ENCODE peak calls at places on chromosome 13, in six cellular contexts. One of them, this sample, is unnamed.

GRCh38 chr13:30880756-30881155 is 25.3 kb upstream of the MEDAG start:
- DNase-seq in nephron progenitor cell: no peak
- DNase-seq in ascending aorta: no peak
- DNase-seq in heart right ventricle: no peak
- DNase-seq in esophagus muscularis mucosa: no peak
- DNase-seq in GM23338: no peak
- DNase-seq in this sample: no peak

GRCh38 chr13:26806891-26807290 is 46.3 kb upstream of the GPR12 start:
- DNase-seq in ascending aorta: no peak
- DNase-seq in GM23338: no peak
- DNase-seq in heart right ventricle: no peak
- DNase-seq in nephron progenitor cell: no peak
- DNase-seq in esophagus muscularis mucosa: no peak
- DNase-seq in this sample: no peak

GRCh38 chr13:33453911-33454310 is 168.4 kb upstream of the STARD13 start:
- DNase-seq in ascending aorta: no peak
- DNase-seq in nephron progenitor cell: no peak
- DNase-seq in GM23338: no peak
- DNase-seq in heart right ventricle: no peak
- DNase-seq in esophagus muscularis mucosa: no peak
- DNase-seq in this sample: no peak

GRCh38 chr13:78608705-78609463 is 5.5 kb upstream of the POU4F1 start:
- DNase-seq in esophagus muscularis mucosa: no peak
- DNase-seq in heart right ventricle: no peak
- DNase-seq in ascending aorta: no peak
- DNase-seq in GM23338: peak
- DNase-seq in nephron progenitor cell: no peak
- DNase-seq in this sample: no peak

GRCh38 chr13:110525328-110526319 is 35.9 kb downstream of the RAB20 start:
- DNase-seq in ascending aorta: no peak
- DNase-seq in GM23338: no peak
- DNase-seq in esophagus muscularis mucosa: no peak
- DNase-seq in heart right ventricle: peak
- DNase-seq in nephron progenitor cell: no peak
- DNase-seq in this sample: no peak

GRCh38 chr13:51804295-51805172 is 571 bp upstream of the DHRS12 start:
- DNase-seq in ascending aorta: no peak
- DNase-seq in heart right ventricle: peak
- DNase-seq in esophagus muscularis mucosa: no peak
- DNase-seq in nephron progenitor cell: no peak
- DNase-seq in GM23338: no peak
- DNase-seq in this sample: no peak

GRCh38 chr13:99331881-99332293 is 24.7 kb upstream of the GPR183 start:
- DNase-seq in esophagus muscularis mucosa: peak
- DNase-seq in ascending aorta: no peak
- DNase-seq in heart right ventricle: no peak
- DNase-seq in GM23338: no peak
- DNase-seq in nephron progenitor cell: no peak
- DNase-seq in this sample: no peak

GRCh38 chr13:73513751-73514150 is 454.9 kb downstream of the KLF5 start:
- DNase-seq in esophagus muscularis mucosa: no peak
- DNase-seq in heart right ventricle: no peak
- DNase-seq in nephron progenitor cell: no peak
- DNase-seq in ascending aorta: no peak
- DNase-seq in GM23338: no peak
- DNase-seq in this sample: no peak

GRCh38 chr13:92483894-92484293 is 742.7 kb upstream of the GPC6 start:
- DNase-seq in nephron progenitor cell: no peak
- DNase-seq in esophagus muscularis mucosa: no peak
- DNase-seq in heart right ventricle: no peak
- DNase-seq in GM23338: no peak
- DNase-seq in ascending aorta: no peak
- DNase-seq in this sample: no peak

GRCh38 chr13:114140131-114140908 is 7.9 kb upstream of the RASA3 start:
- DNase-seq in GM23338: no peak
- DNase-seq in ascending aorta: no peak
- DNase-seq in heart right ventricle: no peak
- DNase-seq in esophagus muscularis mucosa: no peak
- DNase-seq in nephron progenitor cell: no peak
- DNase-seq in this sample: no peak

GRCh38 chr13:30033681-30034447 is 183.4 kb upstream of the UBL3 start:
- DNase-seq in GM23338: no peak
- DNase-seq in nephron progenitor cell: no peak
- DNase-seq in heart right ventricle: no peak
- DNase-seq in ascending aorta: no peak
- DNase-seq in esophagus muscularis mucosa: no peak
- DNase-seq in this sample: no peak

GRCh38 chr13:38530492-38530891 is 156.4 kb upstream of the FREM2 start:
- DNase-seq in ascending aorta: no peak
- DNase-seq in GM23338: peak
- DNase-seq in nephron progenitor cell: no peak
- DNase-seq in heart right ventricle: no peak
- DNase-seq in esophagus muscularis mucosa: no peak
- DNase-seq in this sample: no peak

GRCh38 chr13:48730971-48731658 is 77.4 kb downstream of the CYSLTR2 start:
- DNase-seq in nephron progenitor cell: no peak
- DNase-seq in ascending aorta: no peak
- DNase-seq in esophagus muscularis mucosa: no peak
- DNase-seq in heart right ventricle: no peak
- DNase-seq in GM23338: peak
- DNase-seq in this sample: no peak

GRCh38 chr13:20776751-20777150 is 3.0 kb upstream of the EEF1AKMT1 start:
- DNase-seq in ascending aorta: no peak
- DNase-seq in esophagus muscularis mucosa: no peak
- DNase-seq in nephron progenitor cell: no peak
- DNase-seq in GM23338: peak
- DNase-seq in heart right ventricle: no peak
- DNase-seq in this sample: no peak

GRCh38 chr13:83765796-83766195 is 116.5 kb downstream of the SLITRK1 start:
- DNase-seq in heart right ventricle: no peak
- DNase-seq in nephron progenitor cell: no peak
- DNase-seq in esophagus muscularis mucosa: no peak
- DNase-seq in ascending aorta: no peak
- DNase-seq in GM23338: no peak
- DNase-seq in this sample: no peak

GRCh38 chr13:34294483-34295129 is 476.7 kb downstream of the RFC3 start:
- DNase-seq in ascending aorta: no peak
- DNase-seq in GM23338: no peak
- DNase-seq in esophagus muscularis mucosa: no peak
- DNase-seq in heart right ventricle: peak
- DNase-seq in nephron progenitor cell: no peak
- DNase-seq in this sample: no peak

GRCh38 chr13:77891041-77891440 is 27.6 kb downstream of the EDNRB start:
- DNase-seq in GM23338: no peak
- DNase-seq in nephron progenitor cell: no peak
- DNase-seq in ascending aorta: no peak
- DNase-seq in heart right ventricle: no peak
- DNase-seq in esophagus muscularis mucosa: no peak
- DNase-seq in this sample: no peak

GRCh38 chr13:59601993-59602392 is 561.7 kb downstream of the DIAPH3 start:
- DNase-seq in ascending aorta: no peak
- DNase-seq in GM23338: no peak
- DNase-seq in esophagus muscularis mucosa: no peak
- DNase-seq in nephron progenitor cell: no peak
- DNase-seq in heart right ventricle: no peak
- DNase-seq in this sample: no peak

GRCh38 chr13:52345048-52345447 is 60.9 kb downstream of the THSD1 start:
- DNase-seq in ascending aorta: no peak
- DNase-seq in heart right ventricle: no peak
- DNase-seq in esophagus muscularis mucosa: no peak
- DNase-seq in GM23338: no peak
- DNase-seq in nephron progenitor cell: no peak
- DNase-seq in this sample: no peak

GRCh38 chr13:83223546-83223945 is 658.7 kb downstream of the SLITRK1 start:
- DNase-seq in ascending aorta: no peak
- DNase-seq in GM23338: no peak
- DNase-seq in nephron progenitor cell: no peak
- DNase-seq in esophagus muscularis mucosa: no peak
- DNase-seq in heart right ventricle: no peak
- DNase-seq in this sample: no peak

GRCh38 chr13:106919638-106920037 is 351.7 kb upstream of the ARGLU1 start:
- DNase-seq in ascending aorta: no peak
- DNase-seq in nephron progenitor cell: peak
- DNase-seq in heart right ventricle: peak
- DNase-seq in esophagus muscularis mucosa: no peak
- DNase-seq in GM23338: peak
- DNase-seq in this sample: no peak

GRCh38 chr13:69683921-69684663 is 423.5 kb upstream of the ATXN8OS start:
- DNase-seq in nephron progenitor cell: no peak
- DNase-seq in esophagus muscularis mucosa: no peak
- DNase-seq in heart right ventricle: no peak
- DNase-seq in ascending aorta: no peak
- DNase-seq in GM23338: no peak
- DNase-seq in this sample: no peak

GRCh38 chr13:98004107-98004506 is 50.6 kb downstream of the IPO5 start:
- DNase-seq in heart right ventricle: no peak
- DNase-seq in GM23338: no peak
- DNase-seq in esophagus muscularis mucosa: no peak
- DNase-seq in ascending aorta: no peak
- DNase-seq in nephron progenitor cell: no peak
- DNase-seq in this sample: no peak

DNA sequence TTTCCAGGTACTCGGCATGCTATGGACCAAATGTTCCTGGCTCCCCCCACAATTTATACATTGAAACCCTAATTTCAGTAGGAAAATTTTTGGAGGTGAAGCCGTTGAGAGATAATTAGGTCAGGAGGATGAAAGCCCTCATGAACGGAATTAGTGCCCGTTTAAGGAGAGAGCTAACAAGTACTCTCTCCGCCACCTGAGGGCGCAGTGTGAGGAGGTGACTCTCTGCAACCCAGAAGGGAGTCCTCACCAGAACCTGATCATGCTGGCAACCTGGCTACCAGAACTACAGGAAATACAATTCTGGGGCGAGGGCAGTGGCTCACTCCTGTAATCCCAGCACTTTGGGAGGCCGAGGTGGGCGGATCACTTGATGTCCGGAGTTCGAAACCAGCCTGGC is 397.8 kb downstream of the SLITRK5 start:
- DNase-seq in GM23338: peak
- DNase-seq in heart right ventricle: no peak
- DNase-seq in ascending aorta: no peak
- DNase-seq in esophagus muscularis mucosa: no peak
- DNase-seq in nephron progenitor cell: peak
- DNase-seq in this sample: no peak
- TF ChIP-seq CTCF in GM23338: peak
- TF ChIP-seq CTCF in heart right ventricle: no peak
- TF ChIP-seq CTCF in ascending aorta: no peak
- TF ChIP-seq CTCF in esophagus muscularis mucosa: no peak
- TF ChIP-seq CTCF in nephron progenitor cell: no peak
- TF ChIP-seq CTCF in this sample: no peak

DNA sequence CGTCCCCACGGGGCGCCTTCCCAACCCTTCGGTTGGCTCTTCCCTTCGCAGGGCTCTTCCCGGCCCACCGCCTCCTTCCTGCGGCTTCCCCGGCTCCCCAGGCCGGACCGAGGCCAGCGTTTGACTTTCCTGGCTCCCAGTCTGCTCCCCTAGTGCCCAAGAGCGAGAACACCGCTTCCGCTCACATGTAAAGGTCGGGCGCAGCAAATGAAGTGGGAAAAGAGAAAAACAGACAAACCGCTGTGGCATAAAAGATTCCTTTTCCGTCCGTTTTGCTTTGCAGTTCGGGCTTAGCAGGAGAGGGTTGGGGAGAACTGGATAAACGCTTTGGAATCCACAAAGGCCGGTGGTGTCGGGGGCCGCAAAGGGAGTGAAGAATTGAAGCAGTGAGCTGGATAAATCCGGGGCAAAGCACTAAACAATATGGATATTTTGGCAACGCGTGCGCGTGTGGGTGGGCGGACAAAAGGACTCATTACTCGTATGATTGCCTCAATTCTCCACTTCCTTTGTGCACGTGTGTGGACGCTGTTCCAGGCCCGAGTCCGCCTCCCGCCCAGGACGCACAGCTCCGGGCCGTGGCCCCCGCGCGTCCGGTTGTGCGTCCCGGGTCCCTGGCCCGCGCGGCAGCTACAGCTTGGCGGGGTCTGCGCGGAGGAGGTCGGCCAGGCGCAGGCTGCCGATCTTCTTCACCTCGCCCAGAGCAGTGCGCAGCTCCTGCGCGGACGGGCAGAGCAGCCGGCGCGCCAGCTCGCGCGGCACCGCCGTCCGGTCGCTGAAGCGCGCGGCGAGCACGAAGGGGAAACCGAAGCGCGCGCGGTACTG is 8.6 kb upstream of the CDX2 start:
- DNase-seq in nephron progenitor cell: peak
- DNase-seq in heart right ventricle: no peak
- DNase-seq in GM23338: peak
- DNase-seq in esophagus muscularis mucosa: no peak
- DNase-seq in ascending aorta: no peak
- DNase-seq in this sample: no peak
- TF ChIP-seq CTCF in nephron progenitor cell: no peak
- TF ChIP-seq CTCF in heart right ventricle: no peak
- TF ChIP-seq CTCF in GM23338: no peak
- TF ChIP-seq CTCF in esophagus muscularis mucosa: no peak
- TF ChIP-seq CTCF in ascending aorta: no peak
- TF ChIP-seq CTCF in this sample: no peak

GRCh38 chr13:112117258-112117954 is 50.5 kb downstream of the SOX1 start:
- DNase-seq in esophagus muscularis mucosa: no peak
- DNase-seq in GM23338: no peak
- DNase-seq in heart right ventricle: no peak
- DNase-seq in nephron progenitor cell: no peak
- DNase-seq in ascending aorta: no peak
- DNase-seq in this sample: no peak
- TF ChIP-seq CTCF in esophagus muscularis mucosa: no peak
- TF ChIP-seq CTCF in GM23338: no peak
- TF ChIP-seq CTCF in heart right ventricle: no peak
- TF ChIP-seq CTCF in nephron progenitor cell: no peak
- TF ChIP-seq CTCF in ascending aorta: no peak
- TF ChIP-seq CTCF in this sample: no peak

GRCh38 chr13:46751811-46752635 is 44.9 kb downstream of the ESD start:
- DNase-seq in heart right ventricle: no peak
- DNase-seq in nephron progenitor cell: no peak
- DNase-seq in GM23338: peak
- DNase-seq in esophagus muscularis mucosa: no peak
- DNase-seq in ascending aorta: no peak
- DNase-seq in this sample: no peak
- TF ChIP-seq CTCF in heart right ventricle: no peak
- TF ChIP-seq CTCF in nephron progenitor cell: no peak
- TF ChIP-seq CTCF in GM23338: no peak
- TF ChIP-seq CTCF in esophagus muscularis mucosa: no peak
- TF ChIP-seq CTCF in ascending aorta: no peak
- TF ChIP-seq CTCF in this sample: no peak

GRCh38 chr13:94711561-94712286 is 621 bp downstream of the SOX21 start:
- DNase-seq in nephron progenitor cell: no peak
- DNase-seq in ascending aorta: no peak
- DNase-seq in heart right ventricle: no peak
- DNase-seq in GM23338: peak
- DNase-seq in esophagus muscularis mucosa: peak
- DNase-seq in this sample: no peak

GRCh38 chr13:94712287-94712811 is at the start of gene SOX21:
- DNase-seq in ascending aorta: no peak
- DNase-seq in GM23338: peak
- DNase-seq in nephron progenitor cell: peak
- DNase-seq in heart right ventricle: no peak
- DNase-seq in esophagus muscularis mucosa: peak
- DNase-seq in this sample: no peak

GRCh38 chr13:94713556-94714182 is 1.3 kb upstream of the SOX21 start:
- DNase-seq in nephron progenitor cell: no peak
- DNase-seq in ascending aorta: no peak
- DNase-seq in GM23338: peak
- DNase-seq in esophagus muscularis mucosa: no peak
- DNase-seq in heart right ventricle: no peak
- DNase-seq in this sample: no peak

GRCh38 chr13:94712812-94713555 is 639 bp upstream of the SOX21 start:
- DNase-seq in ascending aorta: no peak
- DNase-seq in esophagus muscularis mucosa: peak
- DNase-seq in heart right ventricle: no peak
- DNase-seq in GM23338: peak
- DNase-seq in nephron progenitor cell: peak
- DNase-seq in this sample: no peak

GRCh38 chr13:94716016-94716415 is 3.7 kb upstream of the SOX21 start:
- DNase-seq in heart right ventricle: no peak
- DNase-seq in nephron progenitor cell: no peak
- DNase-seq in esophagus muscularis mucosa: peak
- DNase-seq in ascending aorta: no peak
- DNase-seq in GM23338: peak
- DNase-seq in this sample: no peak
- TF ChIP-seq CTCF in heart right ventricle: no peak
- TF ChIP-seq CTCF in nephron progenitor cell: peak
- TF ChIP-seq CTCF in esophagus muscularis mucosa: no peak
- TF ChIP-seq CTCF in ascending aorta: no peak
- TF ChIP-seq CTCF in GM23338: peak
- TF ChIP-seq CTCF in this sample: no peak

This sample was measured in activated B cell treated with CpG ODN at 0.5 μM for 24 hours.